ENCODE peak calls at places on chromosomes 16 and 17, in seven cellular contexts. U is H1, I is K562, T is HepG2, Y is GM12878, P is A549, E is SK-N-SH. W is an unnamed sample.

GRCh38 chr16:1613240-1613639 is 1.1 kb downstream of the CRAMP1 start:
- DNase-seq in U (no peak), I (peak; percentile 30), T (no peak), Y (no peak), P (no peak), E (no peak), W (no peak)

GRCh38 chr16:74888227-74888862 is 96.6 kb downstream of the WDR59 start:
- DNase-seq in U (no peak), I (no peak), T (no peak), Y (no peak), P (no peak), E (no peak), W (no peak)

GRCh38 chr17:78014651-78015050 is 56.1 kb downstream of the TNRC6C start:
- DNase-seq in U (no peak), I (no peak), T (no peak), Y (no peak), P (no peak), E (peak; percentile 45), W (no peak)

GRCh38 chr16:86217001-86217890 is 293.1 kb upstream of the FOXF1 start:
- DNase-seq in U (no peak), I (no peak), T (no peak), Y (no peak), P (no peak), E (no peak), W (no peak)

GRCh38 chr17:82859431-82860403 is 19.9 kb upstream of the ZNF750 start:
- DNase-seq in U (no peak), I (peak; percentile 74), T (peak; percentile 27), Y (peak; percentile 63), P (peak; percentile 41), E (no peak), W (peak; percentile 70)

GRCh38 chr17:81537343-81537855 is 9.2 kb downstream of the FSCN2 start:
- DNase-seq in U (peak; percentile 86), I (no peak), T (no peak), Y (no peak), P (peak; percentile 77), E (peak; percentile 92), W (no peak)

GRCh38 chr16:29765167-29766032 is 12.7 kb upstream of the ZG16 start:
- DNase-seq in U (no peak), I (no peak), T (peak; percentile 92), Y (no peak), P (no peak), E (no peak), W (no peak)

GRCh38 chr16:87569601-87570559 is 32.4 kb upstream of the JPH3 start:
- DNase-seq in U (no peak), I (no peak), T (no peak), Y (no peak), P (no peak), E (peak; percentile 79), W (no peak)

GRCh38 chr16:16071631-16072244 is 122.3 kb downstream of the ABCC1 start:
- DNase-seq in U (no peak), I (no peak), T (peak; percentile 67), Y (no peak), P (no peak), E (no peak), W (peak; percentile 78)

GRCh38 chr17:43533699-43534098 is 12.4 kb downstream of the ETV4 start:
- DNase-seq in U (no peak), I (no peak), T (no peak), Y (no peak), P (no peak), E (no peak), W (no peak)

GRCh38 chr16:66692341-66692740 is 4.2 kb downstream of the CMTM4 start:
- DNase-seq in U (no peak), I (no peak), T (no peak), Y (no peak), P (no peak), E (no peak), W (no peak)

GRCh38 chr16:80618862-80619648 is 78.3 kb downstream of the DYNLRB2 start:
- DNase-seq in U (no peak), I (no peak), T (no peak), Y (no peak), P (no peak), E (no peak), W (no peak)

GRCh38 chr17:8954339-8954738 is 11.2 kb downstream of the PIK3R5 start:
- DNase-seq in U (no peak), I (no peak), T (no peak), Y (no peak), P (no peak), E (no peak), W (no peak)

GRCh38 chr16:72856797-72857196 is 191.1 kb downstream of the ZFHX3 start:
- DNase-seq in U (peak; percentile 71), I (peak; percentile 29), T (peak; percentile 53), Y (no peak), P (peak; percentile 43), E (peak; percentile 54), W (no peak)

GRCh38 chr17:44310188-44310587 is 1.8 kb downstream of the RUNDC3A start:
- DNase-seq in U (no peak), I (no peak), T (no peak), Y (no peak), P (no peak), E (no peak), W (no peak)

GRCh38 chr16:47162670-47163420 is 19.1 kb upstream of the NETO2 start:
- DNase-seq in U (no peak), I (no peak), T (no peak), Y (no peak), P (no peak), E (no peak), W (peak; percentile 4)

GRCh38 chr17:2689411-2690164 is 22.0 kb downstream of the CLUH start:
- DNase-seq in U (peak; percentile 55), I (peak; percentile 3), T (no peak), Y (no peak), P (no peak), E (peak; percentile 38), W (no peak)
- H3K4me1 ChIP-seq in U (peaks cover 7% of the 10 kb centered on the region), I (peaks cover 53% of the 10 kb centered on the region), T (no peaks in the 10 kb centered on the region), Y (no peaks in the 10 kb centered on the region), P (no peaks in the 10 kb centered on the region), E (no peaks in the 10 kb centered on the region), W (peaks cover 5% of the 10 kb centered on the region)

DNA sequence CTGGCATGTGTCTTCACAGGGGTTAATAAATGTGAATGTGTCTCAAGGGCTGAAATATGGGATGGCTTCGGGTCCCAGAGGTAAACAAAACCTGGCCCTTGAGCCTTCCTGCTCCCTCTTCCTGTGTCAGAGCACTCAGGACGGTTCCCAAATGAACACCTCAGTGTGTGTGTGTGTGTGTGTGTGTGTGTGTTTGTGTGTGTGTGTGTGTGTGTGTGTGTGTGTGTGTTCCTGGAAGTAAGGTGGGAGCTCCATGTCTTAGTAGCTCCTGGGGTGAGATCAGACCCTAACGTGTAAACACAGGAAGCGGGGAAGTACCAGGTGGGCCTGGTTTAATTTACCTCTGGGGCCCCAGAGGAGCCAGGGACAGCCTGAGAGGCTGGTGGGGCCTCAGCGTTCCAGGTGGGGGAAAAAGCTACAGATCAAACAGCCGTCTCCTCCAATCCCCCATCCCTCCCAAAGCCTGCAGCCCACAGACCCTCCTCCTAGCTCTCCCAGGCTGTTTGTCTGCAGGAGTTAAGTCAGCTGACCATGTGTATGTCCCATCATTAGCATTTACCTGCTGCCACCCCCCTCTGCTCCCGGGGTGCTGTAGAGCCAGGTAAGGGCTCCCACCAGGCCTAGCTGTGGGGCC is 6.1 kb downstream of the KIF19 start:
- DNase-seq in U (no peak), I (no peak), T (no peak), Y (no peak), P (no peak), E (no peak), W (no peak)
- TF ChIP-seq USF2 in U (no peak), I (no peak), T (no peak), Y (no peak), P (no peak), E (no peak), W (no peak)

GRCh38 chr16:68377221-68377620 is 66.4 kb downstream of the PRMT7 start:
- DNase-seq in U (no peak), I (no peak), T (no peak), Y (no peak), P (no peak), E (no peak), W (no peak)

GRCh38 chr16:68374961-68375660 is 64.3 kb downstream of the PRMT7 start:
- DNase-seq in U (no peak), I (no peak), T (no peak), Y (no peak), P (no peak), E (no peak), W (no peak)

GRCh38 chr16:68374251-68374805 is 63.5 kb downstream of the PRMT7 start:
- DNase-seq in U (no peak), I (no peak), T (no peak), Y (no peak), P (no peak), E (no peak), W (no peak)

GRCh38 chr16:68376590-68376989 is 65.8 kb downstream of the PRMT7 start:
- DNase-seq in U (no peak), I (no peak), T (no peak), Y (no peak), P (no peak), E (no peak), W (no peak)

GRCh38 chr16:68375801-68376536 is 65.2 kb downstream of the PRMT7 start:
- DNase-seq in U (no peak), I (no peak), T (no peak), Y (no peak), P (no peak), E (no peak), W (no peak)
- H3K4me1 ChIP-seq in U (peaks cover 2% of the 10 kb centered on the region), I (peaks cover 32% of the 10 kb centered on the region), T (no peaks in the 10 kb centered on the region), Y (no peaks in the 10 kb centered on the region), P (no peaks in the 10 kb centered on the region), E (no peaks in the 10 kb centered on the region), W (no peaks in the 10 kb centered on the region)

GRCh38 chr16:65494609-65495008 is 372.7 kb upstream of the CDH11 start:
- DNase-seq in U (no peak), I (no peak), T (no peak), Y (no peak), P (no peak), E (no peak), W (no peak)

GRCh38 chr16:65490296-65490695 is 368.4 kb upstream of the CDH11 start:
- DNase-seq in U (no peak), I (no peak), T (no peak), Y (no peak), P (no peak), E (no peak), W (no peak)

GRCh38 chr16:65494080-65494479 is 372.2 kb upstream of the CDH11 start:
- DNase-seq in U (no peak), I (no peak), T (no peak), Y (no peak), P (no peak), E (no peak), W (no peak)

GRCh38 chr16:65487231-65487630 is 365.4 kb upstream of the CDH11 start:
- DNase-seq in U (no peak), I (no peak), T (no peak), Y (no peak), P (no peak), E (no peak), W (no peak)

GRCh38 chr16:65489531-65490023 is 367.7 kb upstream of the CDH11 start:
- DNase-seq in U (no peak), I (no peak), T (no peak), Y (no peak), P (no peak), E (peak; percentile 56), W (no peak)
- TF ChIP-seq USF2 in U (no peak), I (no peak), T (no peak), Y (no peak), P (no peak), E (no peak), W (no peak)